ENCODE peak calls at places on chromosome 22, in ten cellular contexts. W is bronchial epithelial cell; C is activated effector memory CD4-positive, alpha-beta T cell treated with anti-CD3 and anti-CD28 coated beads, Interleukin-2, amount 50 U/mL, for 16 hours; M is GM12865; S is T-helper 2 cell; V is HCEC 1CT; I is memory B cell; A is M059J; J is GM10248; H is GM04503. L is an unnamed sample.

GRCh38 chr22:39175127-39176066 is 22.9 kb upstream of the CBX7 start:
- DNase-seq in W (no peak), C (peak), M (no peak), S (no peak), V (peak), I (no peak), A (peak), J (no peak), H (no peak), L (no peak)

GRCh38 chr22:38946771-38947170 is 10.6 kb upstream of the APOBEC3A start:
- DNase-seq in W (no peak), C (no peak), M (no peak), S (no peak), V (no peak), I (no peak), A (no peak), J (no peak), H (no peak), L (no peak)

GRCh38 chr22:42065408-42066132 is 5.0 kb downstream of the NAGA start:
- DNase-seq in W (no peak), C (peak), M (no peak), S (no peak), V (no peak), I (no peak), A (no peak), J (no peak), H (no peak), L (no peak)

GRCh38 chr22:49719046-49719445 is 108.6 kb downstream of the BRD1 start:
- DNase-seq in W (no peak), C (peak), M (no peak), S (no peak), V (no peak), I (no peak), A (no peak), J (no peak), H (no peak), L (no peak)

GRCh38 chr22:20528405-20528978 is 21.1 kb downstream of the MED15 start:
- DNase-seq in W (no peak), C (no peak), M (no peak), S (no peak), V (no peak), I (no peak), A (no peak), J (no peak), H (no peak), L (no peak)

GRCh38 chr22:39581303-39581702 is 10.8 kb downstream of the CACNA1I start:
- DNase-seq in W (no peak), C (no peak), M (no peak), S (no peak), V (no peak), I (no peak), A (no peak), J (no peak), H (no peak), L (no peak)

GRCh38 chr22:33787645-33788456 is 132.4 kb downstream of the LARGE1 start:
- DNase-seq in W (no peak), C (no peak), M (peak), S (no peak), V (no peak), I (no peak), A (no peak), J (peak), H (no peak), L (no peak)

GRCh38 chr22:27195104-27195503 is 537.7 kb downstream of the MIAT start:
- DNase-seq in W (no peak), C (no peak), M (no peak), S (no peak), V (no peak), I (no peak), A (no peak), J (no peak), H (no peak), L (no peak)

GRCh38 chr22:30048711-30049110 is 31.6 kb upstream of the HORMAD2 start:
- DNase-seq in W (no peak), C (no peak), M (no peak), S (no peak), V (no peak), I (no peak), A (no peak), J (no peak), H (no peak), L (no peak)

GRCh38 chr22:37483594-37484114 is 2.5 kb downstream of the MFNG start:
- DNase-seq in W (no peak), C (no peak), M (no peak), S (no peak), V (no peak), I (no peak), A (no peak), J (no peak), H (no peak), L (no peak)

GRCh38 chr22:31192513-31192912 is 19.6 kb upstream of the LIMK2 start:
- DNase-seq in W (peak), C (no peak), M (no peak), S (no peak), V (no peak), I (no peak), A (no peak), J (no peak), H (no peak), L (no peak)

GRCh38 chr22:39712081-39712480 is 141.5 kb downstream of the CACNA1I start:
- DNase-seq in W (no peak), C (no peak), M (no peak), S (no peak), V (no peak), I (no peak), A (no peak), J (no peak), H (no peak), L (no peak)

GRCh38 chr22:30843245-30843644 is 125.3 kb downstream of the MORC2 start:
- DNase-seq in W (no peak), C (peak), M (no peak), S (no peak), V (no peak), I (no peak), A (peak), J (no peak), H (no peak), L (no peak)

L was measured in GM12891.